ENCODE peak calls at places on chromosomes 11 and 22, in eight cellular contexts. One of them, this sample, is unnamed.

GRCh38 chr11:1087279-1087960 is 12.7 kb downstream of the MUC2 start:
- DNase-seq in endodermal cell: no peak
- DNase-seq in heart right ventricle: peak
- DNase-seq in transverse colon: no peak
- DNase-seq in fibroblast of the aortic adventitia: no peak
- DNase-seq in GM12865: no peak
- DNase-seq in nephron progenitor cell: no peak
- DNase-seq in endothelial cell: no peak
- DNase-seq in this sample: no peak

GRCh38 chr22:19757140-19757984 is 3.2 kb upstream of the TBX1 start:
- DNase-seq in transverse colon: peak
- DNase-seq in heart right ventricle: no peak
- DNase-seq in endothelial cell: no peak
- DNase-seq in GM12865: no peak
- DNase-seq in nephron progenitor cell: no peak
- DNase-seq in fibroblast of the aortic adventitia: no peak
- DNase-seq in endodermal cell: peak
- DNase-seq in this sample: no peak

GRCh38 chr11:1233351-1234053 is 10.6 kb downstream of the MUC5B start:
- DNase-seq in transverse colon: peak
- DNase-seq in endothelial cell: peak
- DNase-seq in heart right ventricle: peak
- DNase-seq in endodermal cell: peak
- DNase-seq in nephron progenitor cell: peak
- DNase-seq in fibroblast of the aortic adventitia: no peak
- DNase-seq in GM12865: no peak
- DNase-seq in this sample: peak

GRCh38 chr22:49269928-49270327 is 557.7 kb downstream of the BRD1 start:
- DNase-seq in endodermal cell: peak
- DNase-seq in GM12865: no peak
- DNase-seq in endothelial cell: no peak
- DNase-seq in nephron progenitor cell: peak
- DNase-seq in fibroblast of the aortic adventitia: no peak
- DNase-seq in heart right ventricle: no peak
- DNase-seq in transverse colon: no peak
- DNase-seq in this sample: no peak

GRCh38 chr11:109894242-109894641 is 198.9 kb upstream of the ZC3H12C start:
- DNase-seq in fibroblast of the aortic adventitia: no peak
- DNase-seq in transverse colon: no peak
- DNase-seq in GM12865: no peak
- DNase-seq in endothelial cell: no peak
- DNase-seq in heart right ventricle: no peak
- DNase-seq in endodermal cell: no peak
- DNase-seq in nephron progenitor cell: no peak
- DNase-seq in this sample: no peak

GRCh38 chr11:72844356-72844755 is 30.1 kb downstream of the ATG16L2 start:
- DNase-seq in endodermal cell: no peak
- DNase-seq in fibroblast of the aortic adventitia: no peak
- DNase-seq in transverse colon: no peak
- DNase-seq in endothelial cell: no peak
- DNase-seq in nephron progenitor cell: no peak
- DNase-seq in heart right ventricle: no peak
- DNase-seq in GM12865: peak
- DNase-seq in this sample: no peak

GRCh38 chr11:79313513-79313912 is 127.3 kb downstream of the TENM4 start:
- DNase-seq in heart right ventricle: no peak
- DNase-seq in nephron progenitor cell: no peak
- DNase-seq in endodermal cell: no peak
- DNase-seq in endothelial cell: no peak
- DNase-seq in transverse colon: no peak
- DNase-seq in GM12865: no peak
- DNase-seq in fibroblast of the aortic adventitia: no peak
- DNase-seq in this sample: no peak

GRCh38 chr22:37981282-37982011 is 2.9 kb downstream of the SOX10 start:
- DNase-seq in fibroblast of the aortic adventitia: no peak
- DNase-seq in endothelial cell: no peak
- DNase-seq in GM12865: no peak
- DNase-seq in nephron progenitor cell: no peak
- DNase-seq in heart right ventricle: no peak
- DNase-seq in endodermal cell: no peak
- DNase-seq in transverse colon: peak
- DNase-seq in this sample: no peak

GRCh38 chr11:130217133-130217631 is 57.6 kb downstream of the ST14 start:
- DNase-seq in heart right ventricle: no peak
- DNase-seq in fibroblast of the aortic adventitia: no peak
- DNase-seq in endothelial cell: no peak
- DNase-seq in GM12865: no peak
- DNase-seq in transverse colon: no peak
- DNase-seq in endodermal cell: no peak
- DNase-seq in nephron progenitor cell: no peak
- DNase-seq in this sample: no peak

GRCh38 chr11:68050371-68050841 is 11.6 kb downstream of the TCIRG1 start:
- DNase-seq in transverse colon: no peak
- DNase-seq in fibroblast of the aortic adventitia: no peak
- DNase-seq in heart right ventricle: no peak
- DNase-seq in GM12865: no peak
- DNase-seq in nephron progenitor cell: no peak
- DNase-seq in endodermal cell: no peak
- DNase-seq in endothelial cell: no peak
- DNase-seq in this sample: no peak

GRCh38 chr11:17978553-17979287 is 34.1 kb downstream of the SERGEF start:
- DNase-seq in fibroblast of the aortic adventitia: peak
- DNase-seq in endodermal cell: peak
- DNase-seq in GM12865: peak
- DNase-seq in nephron progenitor cell: peak
- DNase-seq in transverse colon: peak
- DNase-seq in heart right ventricle: peak
- DNase-seq in endothelial cell: peak
- DNase-seq in this sample: peak

GRCh38 chr11:37817727-37818270 is 1219.8 kb upstream of the RAG2 start:
- DNase-seq in endothelial cell: no peak
- DNase-seq in endodermal cell: no peak
- DNase-seq in fibroblast of the aortic adventitia: no peak
- DNase-seq in GM12865: no peak
- DNase-seq in nephron progenitor cell: no peak
- DNase-seq in transverse colon: no peak
- DNase-seq in heart right ventricle: no peak
- DNase-seq in this sample: no peak

GRCh38 chr11:129434641-129435498 is 59.2 kb downstream of the BARX2 start:
- DNase-seq in endothelial cell: no peak
- DNase-seq in transverse colon: no peak
- DNase-seq in heart right ventricle: no peak
- DNase-seq in GM12865: no peak
- DNase-seq in nephron progenitor cell: no peak
- DNase-seq in fibroblast of the aortic adventitia: no peak
- DNase-seq in endodermal cell: no peak
- DNase-seq in this sample: no peak

GRCh38 chr11:95767498-95767897 is 22.1 kb downstream of the FAM76B start:
- DNase-seq in endothelial cell: no peak
- DNase-seq in fibroblast of the aortic adventitia: peak
- DNase-seq in nephron progenitor cell: no peak
- DNase-seq in GM12865: no peak
- DNase-seq in endodermal cell: no peak
- DNase-seq in heart right ventricle: no peak
- DNase-seq in transverse colon: no peak
- DNase-seq in this sample: no peak

GRCh38 chr22:35601743-35602633 is 15.1 kb downstream of the MB start:
- DNase-seq in transverse colon: no peak
- DNase-seq in endothelial cell: no peak
- DNase-seq in endodermal cell: no peak
- DNase-seq in fibroblast of the aortic adventitia: peak
- DNase-seq in nephron progenitor cell: no peak
- DNase-seq in GM12865: no peak
- DNase-seq in heart right ventricle: no peak
- DNase-seq in this sample: no peak

GRCh38 chr22:30338802-30339201 is 12.1 kb upstream of the TBC1D10A start:
- DNase-seq in GM12865: no peak
- DNase-seq in nephron progenitor cell: no peak
- DNase-seq in heart right ventricle: no peak
- DNase-seq in fibroblast of the aortic adventitia: no peak
- DNase-seq in transverse colon: no peak
- DNase-seq in endothelial cell: no peak
- DNase-seq in endodermal cell: no peak
- DNase-seq in this sample: no peak

GRCh38 chr11:112977620-112978212 is 16.5 kb downstream of the NCAM1 start:
- DNase-seq in GM12865: no peak
- DNase-seq in transverse colon: no peak
- DNase-seq in heart right ventricle: no peak
- DNase-seq in endothelial cell: no peak
- DNase-seq in fibroblast of the aortic adventitia: peak
- DNase-seq in nephron progenitor cell: no peak
- DNase-seq in endodermal cell: no peak
- DNase-seq in this sample: no peak

GRCh38 chr11:37712246-37712645 is 1114.2 kb upstream of the RAG2 start:
- DNase-seq in nephron progenitor cell: peak
- DNase-seq in endodermal cell: peak
- DNase-seq in GM12865: no peak
- DNase-seq in fibroblast of the aortic adventitia: peak
- DNase-seq in endothelial cell: no peak
- DNase-seq in heart right ventricle: no peak
- DNase-seq in transverse colon: no peak
- DNase-seq in this sample: peak

GRCh38 chr11:134261626-134262488 is 8.5 kb downstream of the ACAD8 start:
- DNase-seq in endothelial cell: peak
- DNase-seq in heart right ventricle: no peak
- DNase-seq in GM12865: peak
- DNase-seq in fibroblast of the aortic adventitia: peak
- DNase-seq in nephron progenitor cell: peak
- DNase-seq in endodermal cell: peak
- DNase-seq in transverse colon: no peak
- DNase-seq in this sample: peak

GRCh38 chr11:1516273-1517067 is 29.9 kb upstream of the MOB2 start:
- DNase-seq in endothelial cell: no peak
- DNase-seq in GM12865: no peak
- DNase-seq in nephron progenitor cell: no peak
- DNase-seq in heart right ventricle: no peak
- DNase-seq in fibroblast of the aortic adventitia: no peak
- DNase-seq in endodermal cell: no peak
- DNase-seq in transverse colon: no peak
- DNase-seq in this sample: no peak

GRCh38 chr11:1837171-1838076 is 1.4 kb upstream of the TNNI2 start:
- DNase-seq in GM12865: peak
- DNase-seq in fibroblast of the aortic adventitia: peak
- DNase-seq in transverse colon: peak
- DNase-seq in nephron progenitor cell: peak
- DNase-seq in endothelial cell: peak
- DNase-seq in heart right ventricle: peak
- DNase-seq in endodermal cell: peak
- DNase-seq in this sample: peak

GRCh38 chr22:23856721-23857605 is 712 bp upstream of the SLC2A11 start:
- DNase-seq in endodermal cell: peak
- DNase-seq in GM12865: peak
- DNase-seq in heart right ventricle: peak
- DNase-seq in nephron progenitor cell: peak
- DNase-seq in endothelial cell: peak
- DNase-seq in fibroblast of the aortic adventitia: peak
- DNase-seq in transverse colon: peak
- DNase-seq in this sample: peak
- TF ChIP-seq CTCF in endodermal cell: peak
- TF ChIP-seq CTCF in GM12865: no peak
- TF ChIP-seq CTCF in heart right ventricle: no peak
- TF ChIP-seq CTCF in nephron progenitor cell: no peak
- TF ChIP-seq CTCF in endothelial cell: no peak
- TF ChIP-seq CTCF in fibroblast of the aortic adventitia: peak
- TF ChIP-seq CTCF in transverse colon: peak
- TF ChIP-seq CTCF in this sample: peak

GRCh38 chr11:62544521-62545436 is 1.8 kb downstream of the AHNAK start:
- DNase-seq in GM12865: peak
- DNase-seq in fibroblast of the aortic adventitia: peak
- DNase-seq in heart right ventricle: peak
- DNase-seq in endodermal cell: peak
- DNase-seq in nephron progenitor cell: peak
- DNase-seq in transverse colon: peak
- DNase-seq in endothelial cell: no peak
- DNase-seq in this sample: no peak

GRCh38 chr11:62546937-62547625 is 475 bp upstream of the AHNAK start:
- DNase-seq in transverse colon: peak
- DNase-seq in endothelial cell: no peak
- DNase-seq in GM12865: no peak
- DNase-seq in endodermal cell: peak
- DNase-seq in fibroblast of the aortic adventitia: peak
- DNase-seq in heart right ventricle: peak
- DNase-seq in nephron progenitor cell: peak
- DNase-seq in this sample: no peak

GRCh38 chr11:62543680-62544444 is 2.7 kb downstream of the AHNAK start:
- DNase-seq in transverse colon: no peak
- DNase-seq in nephron progenitor cell: no peak
- DNase-seq in endothelial cell: no peak
- DNase-seq in fibroblast of the aortic adventitia: peak
- DNase-seq in heart right ventricle: no peak
- DNase-seq in endodermal cell: peak
- DNase-seq in GM12865: no peak
- DNase-seq in this sample: no peak

GRCh38 chr11:62546244-62546936 is at the start of gene AHNAK:
- DNase-seq in heart right ventricle: peak
- DNase-seq in endodermal cell: peak
- DNase-seq in endothelial cell: peak
- DNase-seq in GM12865: peak
- DNase-seq in fibroblast of the aortic adventitia: peak
- DNase-seq in transverse colon: peak
- DNase-seq in nephron progenitor cell: peak
- DNase-seq in this sample: peak

GRCh38 chr11:62545437-62546243 is 966 bp downstream of the AHNAK start:
- DNase-seq in endodermal cell: peak
- DNase-seq in GM12865: peak
- DNase-seq in transverse colon: peak
- DNase-seq in heart right ventricle: peak
- DNase-seq in fibroblast of the aortic adventitia: peak
- DNase-seq in endothelial cell: peak
- DNase-seq in nephron progenitor cell: peak
- DNase-seq in this sample: no peak
- TF ChIP-seq CTCF in endodermal cell: peak
- TF ChIP-seq CTCF in GM12865: no peak
- TF ChIP-seq CTCF in transverse colon: no peak
- TF ChIP-seq CTCF in heart right ventricle: no peak
- TF ChIP-seq CTCF in fibroblast of the aortic adventitia: peak
- TF ChIP-seq CTCF in endothelial cell: no peak
- TF ChIP-seq CTCF in nephron progenitor cell: no peak
- TF ChIP-seq CTCF in this sample: no peak

GRCh38 chr11:103807806-103808205 is 228.6 kb upstream of the DDI1 start:
- DNase-seq in fibroblast of the aortic adventitia: peak
- DNase-seq in endothelial cell: no peak
- DNase-seq in endodermal cell: no peak
- DNase-seq in nephron progenitor cell: no peak
- DNase-seq in transverse colon: no peak
- DNase-seq in GM12865: no peak
- DNase-seq in heart right ventricle: no peak
- DNase-seq in this sample: no peak
- TF ChIP-seq CTCF in fibroblast of the aortic adventitia: no peak
- TF ChIP-seq CTCF in endothelial cell: no peak
- TF ChIP-seq CTCF in endodermal cell: no peak
- TF ChIP-seq CTCF in nephron progenitor cell: no peak
- TF ChIP-seq CTCF in transverse colon: no peak
- TF ChIP-seq CTCF in GM12865: no peak
- TF ChIP-seq CTCF in heart right ventricle: no peak
- TF ChIP-seq CTCF in this sample: no peak

GRCh38 chr11:63749624-63750023 is 19.0 kb downstream of the ZFTA start:
- DNase-seq in heart right ventricle: no peak
- DNase-seq in nephron progenitor cell: no peak
- DNase-seq in GM12865: no peak
- DNase-seq in fibroblast of the aortic adventitia: no peak
- DNase-seq in endothelial cell: no peak
- DNase-seq in endodermal cell: no peak
- DNase-seq in transverse colon: no peak
- DNase-seq in this sample: no peak

GRCh38 chr11:63747006-63747405 is 21.6 kb downstream of the ZFTA start:
- DNase-seq in transverse colon: no peak
- DNase-seq in GM12865: no peak
- DNase-seq in fibroblast of the aortic adventitia: no peak
- DNase-seq in nephron progenitor cell: no peak
- DNase-seq in endothelial cell: no peak
- DNase-seq in heart right ventricle: no peak
- DNase-seq in endodermal cell: no peak
- DNase-seq in this sample: no peak

GRCh38 chr11:63745304-63746170 is 23.0 kb downstream of the ZFTA start:
- DNase-seq in transverse colon: no peak
- DNase-seq in endothelial cell: no peak
- DNase-seq in GM12865: no peak
- DNase-seq in endodermal cell: no peak
- DNase-seq in heart right ventricle: no peak
- DNase-seq in fibroblast of the aortic adventitia: no peak
- DNase-seq in nephron progenitor cell: no peak
- DNase-seq in this sample: no peak
- TF ChIP-seq CTCF in transverse colon: peak
- TF ChIP-seq CTCF in endothelial cell: no peak
- TF ChIP-seq CTCF in GM12865: no peak
- TF ChIP-seq CTCF in endodermal cell: no peak
- TF ChIP-seq CTCF in heart right ventricle: no peak
- TF ChIP-seq CTCF in fibroblast of the aortic adventitia: peak
- TF ChIP-seq CTCF in nephron progenitor cell: no peak
- TF ChIP-seq CTCF in this sample: no peak